ENCODE peak calls at places on chromosome 1, in nine cellular contexts. I is neuronal stem cell, Q is gastrocnemius medialis, B is H9, E is stomach, S is Peyer's patch, A is heart right ventricle, C is heart left ventricle, D is upper lobe of right lung. V is an unnamed sample. For H3K4me1, the result is how much of the 10 kb centered on the place peaks cover.

GRCh38 chr1:112527266-112528010 is 18.7 kb downstream of the WNT2B start:
- DNase-seq in D (no peak), B (no peak), Q (no peak), I (no peak), S (no peak), A (no peak), E (no peak), C (no peak), V (no peak)

GRCh38 chr1:99457381-99458165 is 188.3 kb upstream of the PALMD start:
- DNase-seq in C (no peak), E (no peak), I (no peak), S (no peak), B (no peak), A (no peak), D (no peak), Q (no peak), V (no peak)

GRCh38 chr1:81459043-81459442 is 341.7 kb upstream of the ADGRL2 start:
- DNase-seq in I (no peak), S (no peak), C (no peak), Q (no peak), E (no peak), B (no peak), D (no peak), A (no peak), V (no peak)

GRCh38 chr1:50893466-50893865 is 66.6 kb downstream of the FAF1 start:
- DNase-seq in B (no peak), S (no peak), E (no peak), A (no peak), C (no peak), D (no peak), Q (no peak), I (no peak), V (no peak)

GRCh38 chr1:107952989-107953388 is 12.0 kb downstream of the VAV3 start:
- DNase-seq in I (no peak), D (no peak), C (no peak), S (no peak), B (no peak), E (no peak), Q (no peak), A (peak), V (no peak)

GRCh38 chr1:69406244-69406643 is 161.5 kb upstream of the LRRC7 start:
- DNase-seq in A (no peak), D (no peak), I (no peak), E (no peak), Q (no peak), S (no peak), C (no peak), B (no peak), V (no peak)

GRCh38 chr1:174800951-174801350 is 198.8 kb upstream of the CACYBP start:
- DNase-seq in Q (no peak), B (no peak), I (no peak), D (no peak), A (no peak), C (no peak), E (no peak), S (no peak), V (no peak)

GRCh38 chr1:180962178-180962577 is 49.5 kb downstream of the KIAA1614 start:
- DNase-seq in C (no peak), D (peak), I (no peak), B (no peak), S (no peak), A (no peak), E (no peak), Q (no peak), V (no peak)

GRCh38 chr1:64878931-64879710 is 87.2 kb downstream of the JAK1 start:
- DNase-seq in C (no peak), E (no peak), A (no peak), S (no peak), I (no peak), D (no peak), Q (no peak), B (no peak), V (no peak)

DNA sequence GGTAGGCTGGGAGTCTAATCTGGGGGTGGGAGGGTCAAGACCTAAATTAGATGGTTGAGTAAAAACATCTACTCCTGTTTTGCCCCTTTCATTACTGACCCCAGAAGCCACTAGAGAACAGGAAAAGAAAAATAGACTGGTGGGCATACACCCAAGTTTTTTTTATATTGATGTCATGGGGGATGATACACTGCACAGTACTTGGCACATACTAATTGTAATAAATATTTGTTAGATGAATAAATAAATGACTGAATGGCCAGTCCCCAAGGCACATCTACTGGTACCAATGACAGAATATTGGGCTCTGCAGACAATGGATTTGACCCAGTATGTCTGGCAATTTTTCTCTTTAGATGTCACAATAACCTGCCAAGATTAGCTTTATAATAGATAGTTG is 36.8 kb upstream of the PTBP2 start:
- DNase-seq in C (no peak), D (no peak), E (no peak), I (no peak), Q (no peak), A (no peak), S (no peak), B (no peak), V (no peak)
- H3K4me1 ChIP-seq in C (under half), D (under half), E (under half), I (under half), Q (under half), A (under half), S (under half), B (under half), V (under half)

DNA sequence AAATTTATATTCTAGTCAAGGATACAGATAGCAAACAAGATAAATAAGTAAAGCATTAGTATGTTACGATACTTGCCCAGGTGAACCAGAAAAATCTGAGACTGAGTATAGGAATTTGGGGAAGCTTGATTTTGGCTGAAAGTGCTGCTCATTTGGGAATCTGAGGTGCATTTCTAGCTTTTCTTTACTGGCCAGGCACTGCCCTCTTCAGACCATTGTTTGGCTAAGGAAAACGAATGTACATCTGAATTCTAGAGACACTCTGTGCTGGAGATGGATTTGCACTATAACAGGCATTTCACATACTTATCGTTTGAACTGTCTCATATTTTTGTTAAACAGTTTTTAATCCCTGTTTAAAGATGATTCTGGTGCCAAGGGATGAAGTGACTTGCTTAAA is 23.4 kb downstream of the ARID1A start:
- DNase-seq in S (no peak), A (no peak), Q (no peak), B (no peak), D (no peak), C (no peak), E (no peak), I (no peak), V (no peak)
- H3K4me1 ChIP-seq in S (half or more), A (half or more), Q (half or more), B (under half), D (half or more), C (under half), E (half or more), I (under half), V (under half)

GRCh38 chr1:25893072-25893604 is 13.1 kb downstream of the STMN1 start:
- DNase-seq in D (no peak), A (no peak), E (no peak), S (no peak), Q (no peak), B (no peak), C (no peak), I (no peak), V (peak)
- H3K4me1 ChIP-seq in D (under half), A (under half), E (half or more), S (under half), Q (under half), B (under half), C (under half), I (under half), V (under half)

GRCh38 chr1:204104331-204105222 is 31.7 kb downstream of the SOX13 start:
- DNase-seq in C (peak), A (peak), B (no peak), Q (no peak), E (peak), S (peak), I (no peak), D (no peak), V (no peak)
- H3K4me1 ChIP-seq in C (under half), A (half or more), B (under half), Q (half or more), E (half or more), S (under half), I (under half), D (half or more), V (half or more)

GRCh38 chr1:200366577-200367253 is 43.1 kb downstream of the ZNF281 start:
- DNase-seq in E (no peak), A (no peak), I (no peak), Q (no peak), S (no peak), C (no peak), B (no peak), D (no peak), V (no peak)
- H3K4me1 ChIP-seq in E (under half), A (under half), I (under half), Q (under half), S (under half), C (under half), B (under half), D (under half), V (under half)

GRCh38 chr1:32992489-32993214 is 28.0 kb upstream of the RNF19B start:
- DNase-seq in E (peak), D (peak), B (peak), A (peak), C (peak), S (peak), Q (peak), I (no peak), V (peak)
- H3K4me1 ChIP-seq in E (half or more), D (half or more), B (under half), A (half or more), C (under half), S (under half), Q (under half), I (under half), V (under half)

GRCh38 chr1:234660536-234661133 is 50.7 kb upstream of the IRF2BP2 start:
- DNase-seq in I (no peak), E (no peak), C (no peak), S (no peak), A (no peak), D (no peak), Q (no peak), B (no peak), V (no peak)
- H3K4me1 ChIP-seq in I (under half), E (under half), C (under half), S (under half), A (under half), D (under half), Q (under half), B (under half), V (under half)

GRCh38 chr1:226733876-226734414 is 5.1 kb downstream of the ITPKB start:
- DNase-seq in B (no peak), D (no peak), S (peak), Q (no peak), A (no peak), I (no peak), C (no peak), E (no peak), V (no peak)
- H3K4me1 ChIP-seq in B (under half), D (under half), S (under half), Q (under half), A (under half), I (under half), C (under half), E (half or more), V (under half)

GRCh38 chr1:66282343-66282852 is 251.6 kb upstream of the SGIP1 start:
- DNase-seq in I (no peak), A (peak), C (no peak), B (no peak), S (peak), D (no peak), Q (no peak), E (no peak), V (no peak)
- H3K4me1 ChIP-seq in I (under half), A (under half), C (under half), B (under half), S (under half), D (under half), Q (under half), E (under half), V (under half)

V was measured in tibial artery.